ENCODE peak calls at places on chromosome 1, in nine cellular contexts. V is NCI-H510A treated with DMSO at 0.1 percent for 48 hours, E is GM13976, S is HFF-Myc, A is body of pancreas, J is T-cell, B is GM10248, Z is AG08396, H is natural killer cell. D is an unnamed sample.

GRCh38 chr1:19768321-19769210 is 31.1 kb downstream of the TMCO4 start:
- DNase-seq in V (no peak), E (no peak), S (no peak), A (no peak), J (no peak), B (no peak), Z (no peak), H (no peak), D (no peak)

GRCh38 chr1:208204779-208205178 is 39.4 kb downstream of the PLXNA2 start:
- DNase-seq in V (no peak), E (no peak), S (no peak), A (no peak), J (no peak), B (no peak), Z (no peak), H (no peak), D (peak; percentile 25)

GRCh38 chr1:165841582-165842362 is 14.4 kb downstream of the UCK2 start:
- DNase-seq in V (no peak), E (no peak), S (no peak), A (no peak), J (no peak), B (no peak), Z (no peak), H (no peak), D (no peak)

GRCh38 chr1:110672001-110672752 is 2.6 kb downstream of the KCNA3 start:
- DNase-seq in V (no peak), E (peak; percentile 20), S (peak; percentile 10), A (no peak), J (peak; percentile 72), B (peak; percentile 17), Z (peak; percentile 72), H (peak; percentile 47), D (peak; percentile 8)

GRCh38 chr1:83828456-83828855 is 170.5 kb downstream of the TTLL7 start:
- DNase-seq in V (no peak), E (no peak), S (no peak), A (no peak), J (no peak), B (no peak), Z (no peak), H (no peak), D (no peak)

GRCh38 chr1:12424150-12424549 is 193.9 kb downstream of the DHRS3 start:
- DNase-seq in V (no peak), E (no peak), S (no peak), A (no peak), J (no peak), B (no peak), Z (peak; percentile 20), H (no peak), D (no peak)

GRCh38 chr1:21653744-21654100 is 15.4 kb downstream of the RAP1GAP start:
- DNase-seq in V (no peak), E (no peak), S (no peak), A (no peak), J (no peak), B (no peak), Z (no peak), H (no peak), D (no peak)

GRCh38 chr1:6438047-6438525 is 13.5 kb downstream of the ESPN start:
- DNase-seq in V (peak; percentile 97), E (peak; percentile 92), S (peak; percentile 24), A (peak; percentile 68), J (no peak), B (peak; percentile 89), Z (peak; percentile 80), H (peak; percentile 64), D (peak; percentile 87)

GRCh38 chr1:157829210-157829609 is 9.3 kb upstream of the FCRL1 start:
- DNase-seq in V (no peak), E (no peak), S (no peak), A (no peak), J (no peak), B (no peak), Z (no peak), H (no peak), D (peak; percentile 29)

GRCh38 chr1:66951513-66951912 is 26.7 kb downstream of the MIER1 start:
- DNase-seq in V (no peak), E (no peak), S (no peak), A (no peak), J (no peak), B (no peak), Z (no peak), H (no peak), D (no peak)

GRCh38 chr1:156958247-156958714 is 37.8 kb downstream of the LRRC71 start:
- DNase-seq in V (no peak), E (no peak), S (no peak), A (no peak), J (no peak), B (no peak), Z (no peak), H (no peak), D (no peak)

GRCh38 chr1:201325678-201326060 is 42.4 kb downstream of the PKP1 start:
- DNase-seq in V (no peak), E (no peak), S (no peak), A (no peak), J (no peak), B (no peak), Z (no peak), H (no peak), D (no peak)

GRCh38 chr1:993379-993995 is 6.4 kb downstream of the HES4 start:
- DNase-seq in V (no peak), E (no peak), S (no peak), A (no peak), J (no peak), B (no peak), Z (no peak), H (no peak), D (no peak)

GRCh38 chr1:185108324-185108723 is 48.4 kb downstream of the TRMT1L start:
- DNase-seq in V (no peak), E (no peak), S (no peak), A (no peak), J (no peak), B (no peak), Z (no peak), H (no peak), D (no peak)

GRCh38 chr1:199591468-199591867 is 436.0 kb upstream of the NR5A2 start:
- DNase-seq in V (no peak), E (no peak), S (no peak), A (no peak), J (no peak), B (no peak), Z (no peak), H (no peak), D (no peak)

GRCh38 chr1:225911207-225912130 is 12.6 kb downstream of the PYCR2 start:
- DNase-seq in V (no peak), E (peak; percentile 87), S (no peak), A (peak; percentile 80), J (peak; percentile 33), B (peak; percentile 82), Z (peak; percentile 85), H (peak; percentile 68), D (peak; percentile 74)

GRCh38 chr1:31927661-31927980 is 10.5 kb downstream of the PTP4A2 start:
- DNase-seq in V (no peak), E (no peak), S (no peak), A (no peak), J (no peak), B (no peak), Z (no peak), H (no peak), D (no peak)

GRCh38 chr1:52674497-52675384 is 23.4 kb downstream of the COA7 start:
- DNase-seq in V (no peak), E (no peak), S (no peak), A (no peak), J (no peak), B (no peak), Z (no peak), H (no peak), D (no peak)

GRCh38 chr1:34740161-34740875 is 14.5 kb upstream of the GJB5 start:
- DNase-seq in V (peak; percentile 96), E (no peak), S (no peak), A (no peak), J (no peak), B (no peak), Z (no peak), H (no peak), D (no peak)

GRCh38 chr1:1543706-1544099 is 3.3 kb upstream of the TMEM240 start:
- DNase-seq in V (no peak), E (no peak), S (no peak), A (no peak), J (no peak), B (no peak), Z (no peak), H (no peak), D (no peak)

GRCh38 chr1:75471245-75471644 is 139.7 kb downstream of the SLC44A5 start:
- DNase-seq in V (no peak), E (no peak), S (no peak), A (no peak), J (no peak), B (no peak), Z (no peak), H (no peak), D (no peak)

GRCh38 chr1:217343907-217344306 is 287.0 kb downstream of the GPATCH2 start:
- DNase-seq in V (peak; percentile 42), E (no peak), S (no peak), A (no peak), J (no peak), B (no peak), Z (no peak), H (no peak), D (no peak)

GRCh38 chr1:66648896-66649597 is 103.2 kb upstream of the DYNLT5 start:
- DNase-seq in V (no peak), E (peak; percentile 9), S (no peak), A (no peak), J (no peak), B (peak; percentile 12), Z (no peak), H (no peak), D (no peak)

GRCh38 chr1:233735331-233735730 is 121.4 kb downstream of the KCNK1 start:
- DNase-seq in V (no peak), E (no peak), S (no peak), A (no peak), J (no peak), B (no peak), Z (no peak), H (no peak), D (no peak)

GRCh38 chr1:110161822-110162221 is 11.5 kb downstream of the SLC6A17 start:
- DNase-seq in V (no peak), E (no peak), S (no peak), A (no peak), J (no peak), B (no peak), Z (no peak), H (no peak), D (no peak)

GRCh38 chr1:227388771-227389170 is 70.5 kb upstream of the CDC42BPA start:
- DNase-seq in V (no peak), E (no peak), S (no peak), A (no peak), J (no peak), B (no peak), Z (no peak), H (no peak), D (no peak)

GRCh38 chr1:155044812-155045690 is 6.1 kb upstream of the ADAM15 start:
- DNase-seq in V (peak; percentile 81), E (peak; percentile 83), S (no peak), A (peak; percentile 91), J (no peak), B (peak; percentile 81), Z (peak; percentile 91), H (peak; percentile 38), D (peak; percentile 60)

GRCh38 chr1:85387781-85388180 is 77.2 kb downstream of the DDAH1 start:
- DNase-seq in V (no peak), E (no peak), S (no peak), A (no peak), J (no peak), B (no peak), Z (no peak), H (no peak), D (no peak)

GRCh38 chr1:36203554-36204346 is 20.5 kb upstream of the THRAP3 start:
- DNase-seq in V (no peak), E (peak; percentile 4), S (no peak), A (peak; percentile 41), J (peak; percentile 9), B (peak; percentile 3), Z (no peak), H (no peak), D (no peak)

GRCh38 chr1:209839875-209840491 is 12.2 kb downstream of the UTP25 start:
- DNase-seq in V (no peak), E (no peak), S (peak; percentile 93), A (no peak), J (no peak), B (no peak), Z (peak; percentile 87), H (no peak), D (no peak)

GRCh38 chr1:42733415-42734200 is 6.4 kb downstream of the CLDN19 start:
- DNase-seq in V (no peak), E (no peak), S (no peak), A (no peak), J (no peak), B (no peak), Z (peak; percentile 1), H (no peak), D (no peak)

D was measured in germinal center.